ENCODE peak calls at places on chromosomes 16 and 17, in eight cellular contexts. S is D721Med; R is activated T-cell treated with anti-CD3 and anti-CD28 coated beads for 1 hour; V is GM23338; U is cardiac muscle cell; N is upper lobe of left lung; H is activated CD4-positive, alpha-beta memory T cell treated with anti-CD3 and anti-CD28 coated beads for 36 hours; B is germinal center. P is an unnamed sample.

GRCh38 chr17:40372031-40372430 is 7.5 kb upstream of the GJD3 start:
- DNase-seq in S (no peak), R (no peak), V (no peak), U (no peak), N (no peak), H (no peak), B (no peak), P (no peak)

GRCh38 chr17:75799402-75799801 is 14.8 kb downstream of the UNK start:
- DNase-seq in S (no peak), R (no peak), V (no peak), U (no peak), N (no peak), H (no peak), B (no peak), P (peak)

GRCh38 chr17:61002316-61002736 is 324.7 kb downstream of the BCAS3 start:
- DNase-seq in S (no peak), R (no peak), V (peak), U (peak), N (no peak), H (no peak), B (no peak), P (no peak)

GRCh38 chr17:29707212-29707571 is 84.5 kb upstream of the CORO6 start:
- DNase-seq in S (no peak), R (no peak), V (no peak), U (no peak), N (no peak), H (no peak), B (no peak), P (no peak)

GRCh38 chr17:82775033-82775823 is 23.4 kb downstream of the TBCD start:
- DNase-seq in S (peak), R (peak), V (peak), U (peak), N (peak), H (peak), B (peak), P (no peak)

GRCh38 chr17:1197781-1198490 is 18.2 kb upstream of the ABR start:
- DNase-seq in S (no peak), R (peak), V (no peak), U (peak), N (peak), H (peak), B (peak), P (no peak)

GRCh38 chr17:40452921-40453378 is 9.7 kb downstream of the IGFBP4 start:
- DNase-seq in S (no peak), R (no peak), V (no peak), U (no peak), N (no peak), H (no peak), B (no peak), P (no peak)

GRCh38 chr17:146546-146945 is 9.2 kb downstream of the SCGB1C2 start:
- DNase-seq in S (no peak), R (no peak), V (no peak), U (no peak), N (no peak), H (no peak), B (no peak), P (peak)

GRCh38 chr17:43353364-43353763 is 45.4 kb upstream of the ARL4D start:
- DNase-seq in S (no peak), R (no peak), V (no peak), U (no peak), N (no peak), H (no peak), B (no peak), P (no peak)

GRCh38 chr17:32007463-32008298 is 498 bp downstream of the LRRC37B start:
- DNase-seq in S (no peak), R (peak), V (peak), U (peak), N (peak), H (peak), B (peak), P (no peak)

GRCh38 chr17:35953720-35954119 is 10.2 kb upstream of the LYZL6 start:
- DNase-seq in S (no peak), R (no peak), V (peak), U (no peak), N (no peak), H (no peak), B (no peak), P (no peak)

GRCh38 chr16:70706948-70707465 is 21.2 kb upstream of the MTSS2 start:
- DNase-seq in S (no peak), R (no peak), V (no peak), U (peak), N (no peak), H (no peak), B (no peak), P (no peak)

GRCh38 chr16:77677129-77677528 is 45.2 kb upstream of the NUDT7 start:
- DNase-seq in S (no peak), R (no peak), V (no peak), U (no peak), N (no peak), H (no peak), B (no peak), P (no peak)

GRCh38 chr16:28981517-28981916 is 3.3 kb upstream of the LAT start:
- DNase-seq in S (no peak), R (no peak), V (peak), U (no peak), N (no peak), H (peak), B (peak), P (no peak)

GRCh38 chr16:27232061-27232841 is 28.9 kb downstream of the KDM8 start:
- DNase-seq in S (no peak), R (no peak), V (no peak), U (no peak), N (no peak), H (peak), B (peak), P (peak)

GRCh38 chr17:21194688-21195087 is 19.3 kb downstream of the TMEM11 start:
- DNase-seq in S (no peak), R (no peak), V (no peak), U (peak), N (no peak), H (no peak), B (no peak), P (no peak)

P was measured in chondrocyte.